ENCODE peak calls at places on chromosome 9, in seven cellular contexts. I is body of pancreas, P is ovary, D is stomach, A is thyroid gland, N is heart left ventricle, G is HCT116. Z is an unnamed sample. For H3K4me1, the result is how much of the 10 kb centered on the place peaks cover.

GRCh38 chr9:88776717-88777497 is 214.4 kb upstream of the S1PR3 start:
- DNase-seq in N (no peak), I (no peak), D (no peak), A (no peak), G (no peak), P (no peak), Z (no peak)

GRCh38 chr9:87514136-87514535 is 16.5 kb downstream of the DAPK1 start:
- DNase-seq in P (no peak), G (no peak), N (no peak), I (no peak), A (no peak), D (no peak), Z (no peak)

GRCh38 chr9:112296929-112297328 is 36.5 kb downstream of the PTBP3 start:
- DNase-seq in A (no peak), P (no peak), N (no peak), I (no peak), G (no peak), D (no peak), Z (no peak)

GRCh38 chr9:98794802-98795201 is 1.6 kb downstream of the ANKS6 start:
- DNase-seq in A (no peak), D (no peak), G (no peak), P (no peak), I (no peak), N (no peak), Z (no peak)

GRCh38 chr9:76655970-76656369 is 108.3 kb upstream of the PCA3 start:
- DNase-seq in P (no peak), G (no peak), D (no peak), N (no peak), A (no peak), I (no peak), Z (no peak)

GRCh38 chr9:128094166-128094949 is 26.3 kb downstream of the SLC25A25 start:
- DNase-seq in A (peak), D (peak), I (peak), P (peak), N (peak), G (peak), Z (peak)

GRCh38 chr9:24342457-24342856 is 203.2 kb downstream of the IZUMO3 start:
- DNase-seq in G (no peak), N (no peak), P (no peak), D (no peak), A (no peak), I (no peak), Z (no peak)

GRCh38 chr9:128600111-128600510 is 47.7 kb downstream of the SPTAN1 start:
- DNase-seq in I (no peak), D (no peak), P (no peak), G (no peak), A (no peak), N (no peak), Z (no peak)

GRCh38 chr9:16069671-16070586 is 517.1 kb downstream of the CCDC171 start:
- DNase-seq in I (no peak), N (no peak), D (no peak), A (no peak), P (no peak), G (no peak), Z (no peak)

GRCh38 chr9:133977421-133978201 is 14.5 kb downstream of the VAV2 start:
- DNase-seq in G (no peak), I (peak), D (no peak), A (no peak), N (no peak), P (no peak), Z (no peak)

GRCh38 chr9:111036068-111036789 is 2.0 kb downstream of the LPAR1 start:
- DNase-seq in D (peak), I (peak), G (peak), A (peak), P (peak), N (peak), Z (peak)

GRCh38 chr9:131475111-131475955 is 27.4 kb upstream of the POMT1 start:
- DNase-seq in D (no peak), N (peak), A (no peak), G (no peak), I (no peak), P (no peak), Z (no peak)

GRCh38 chr9:131475956-131476776 is 26.6 kb upstream of the POMT1 start:
- DNase-seq in G (no peak), N (no peak), I (no peak), P (no peak), A (no peak), D (no peak), Z (no peak)

GRCh38 chr9:131477367-131477766 is 25.4 kb upstream of the POMT1 start:
- DNase-seq in N (no peak), I (no peak), A (no peak), P (no peak), D (no peak), G (no peak), Z (no peak)

GRCh38 chr9:131477816-131478419 is 24.8 kb upstream of the POMT1 start:
- DNase-seq in N (no peak), G (no peak), I (no peak), D (no peak), A (no peak), P (no peak), Z (no peak)

DNA sequence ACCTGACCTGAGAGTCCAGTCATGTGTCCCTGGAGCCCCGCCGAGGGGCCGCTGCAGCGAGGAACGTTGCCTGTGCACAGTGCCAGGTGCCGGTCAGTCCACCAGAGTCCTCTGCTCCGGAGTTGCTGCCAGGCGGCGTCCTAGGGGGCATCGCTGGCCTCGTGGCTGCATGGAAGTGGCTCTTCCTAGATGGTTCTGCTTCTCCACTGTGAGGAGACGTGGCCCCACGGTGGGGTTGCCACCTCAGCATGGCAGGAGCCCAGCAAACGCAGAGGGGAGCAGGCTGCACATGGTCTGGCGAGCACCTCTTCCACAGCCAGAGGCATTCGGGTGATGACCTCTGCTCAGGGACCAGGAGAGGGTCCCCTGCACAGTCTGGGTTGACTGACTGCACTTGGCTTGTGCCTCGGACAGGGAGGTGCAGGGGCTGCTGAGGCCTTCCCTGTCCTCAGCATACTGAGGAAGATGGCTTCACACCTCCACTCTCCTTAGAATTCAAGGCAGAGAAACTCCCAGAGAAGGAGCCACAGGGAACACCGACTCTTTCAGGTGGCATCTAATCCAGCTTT is 25.9 kb upstream of the POMT1 start:
- DNase-seq in A (no peak), N (peak), P (no peak), D (no peak), G (no peak), I (no peak), Z (no peak)
- TF ChIP-seq POLR2A in A (no peak), N (no peak), P (no peak), D (no peak), G (no peak), I (no peak), Z (no peak)

GRCh38 chr9:94929373-94929764 is 202.9 kb downstream of the AOPEP start:
- DNase-seq in I (no peak), D (no peak), N (peak), G (no peak), A (no peak), P (no peak), Z (peak)

GRCh38 chr9:94927762-94928158 is 201.3 kb downstream of the AOPEP start:
- DNase-seq in G (no peak), N (no peak), A (no peak), P (no peak), I (no peak), D (no peak), Z (no peak)

GRCh38 chr9:94927048-94927761 is 200.7 kb downstream of the AOPEP start:
- DNase-seq in G (no peak), D (no peak), P (no peak), I (no peak), N (no peak), A (no peak), Z (no peak)

GRCh38 chr9:94928696-94929372 is 202.3 kb downstream of the AOPEP start:
- DNase-seq in G (no peak), D (no peak), P (no peak), A (no peak), N (no peak), I (no peak), Z (no peak)

DNA sequence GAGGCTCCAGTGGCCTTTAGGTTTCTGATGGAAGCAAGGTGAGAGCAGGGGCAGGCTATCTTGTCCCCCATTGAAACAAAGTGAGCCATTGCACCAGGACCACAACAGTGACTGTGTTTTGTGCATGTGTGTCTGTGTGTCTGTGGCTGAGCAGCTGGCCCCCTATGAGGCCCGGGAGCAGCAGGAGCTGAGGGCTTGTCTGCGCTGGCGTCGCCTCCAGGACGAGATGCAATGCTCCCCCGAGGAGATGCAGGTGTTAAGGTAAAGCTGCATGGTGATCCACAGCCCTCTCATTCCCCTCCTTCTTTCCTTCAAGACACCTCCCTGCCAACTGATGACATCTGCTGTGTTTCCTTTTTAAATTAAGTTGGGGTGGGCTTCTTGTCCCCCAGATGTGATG is 201.8 kb downstream of the AOPEP start:
- DNase-seq in D (no peak), A (no peak), N (no peak), I (no peak), P (no peak), G (no peak), Z (no peak)
- H3K4me1 ChIP-seq in D (under half), A (under half), N (under half), I (under half), P (under half), G (under half), Z (under half)

DNA sequence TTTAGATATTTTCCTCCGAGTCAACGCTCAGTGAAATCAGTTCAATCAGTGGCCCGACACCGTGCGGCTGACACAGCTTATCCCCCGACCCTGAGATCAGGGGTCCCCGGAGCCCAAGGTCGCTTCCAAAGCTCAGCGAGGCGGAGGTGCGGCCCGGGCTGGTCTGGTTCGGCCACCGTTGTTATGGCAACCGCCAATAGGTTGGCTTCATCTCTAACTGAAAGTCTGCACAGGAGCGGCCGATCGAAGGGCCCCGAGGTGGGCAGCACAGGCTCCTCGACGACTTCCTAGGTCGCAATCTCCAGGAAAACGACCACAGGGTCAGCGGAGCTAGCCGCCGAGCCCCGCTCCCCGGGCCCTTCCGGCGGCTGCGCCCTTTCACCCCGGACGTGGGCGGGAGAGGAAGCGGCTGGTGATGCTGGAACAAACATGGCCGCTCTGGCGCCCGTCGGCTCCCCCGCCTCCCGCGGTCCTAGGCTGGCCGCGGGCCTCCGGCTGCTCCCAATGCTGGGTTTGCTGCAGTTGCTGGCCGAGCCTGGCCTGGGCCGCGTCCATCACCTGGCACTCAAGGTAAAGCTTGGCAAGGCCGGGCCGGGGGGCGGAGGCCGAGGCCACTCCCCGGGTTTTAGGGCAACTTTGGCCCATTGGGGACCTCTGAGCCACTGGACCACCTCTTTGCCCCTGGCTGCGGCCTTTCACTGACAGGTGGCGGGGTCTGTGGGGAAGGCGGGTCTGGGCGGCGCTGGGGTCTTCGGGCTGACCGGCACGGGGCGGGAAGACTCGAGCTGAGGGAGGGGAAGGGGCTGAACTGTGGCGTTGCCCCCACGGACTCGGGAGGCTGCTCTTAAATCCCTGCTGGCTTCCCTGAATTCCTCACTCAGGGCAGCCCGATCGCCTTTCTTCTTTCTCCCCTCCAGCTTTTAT is at the start of gene GPR107:
- DNase-seq in D (peak), N (peak), G (peak), I (peak), P (peak), A (peak), Z (peak)
- TF ChIP-seq POLR2A in D (no peak), N (peak), G (peak), I (peak), P (peak), A (peak), Z (peak)

DNA sequence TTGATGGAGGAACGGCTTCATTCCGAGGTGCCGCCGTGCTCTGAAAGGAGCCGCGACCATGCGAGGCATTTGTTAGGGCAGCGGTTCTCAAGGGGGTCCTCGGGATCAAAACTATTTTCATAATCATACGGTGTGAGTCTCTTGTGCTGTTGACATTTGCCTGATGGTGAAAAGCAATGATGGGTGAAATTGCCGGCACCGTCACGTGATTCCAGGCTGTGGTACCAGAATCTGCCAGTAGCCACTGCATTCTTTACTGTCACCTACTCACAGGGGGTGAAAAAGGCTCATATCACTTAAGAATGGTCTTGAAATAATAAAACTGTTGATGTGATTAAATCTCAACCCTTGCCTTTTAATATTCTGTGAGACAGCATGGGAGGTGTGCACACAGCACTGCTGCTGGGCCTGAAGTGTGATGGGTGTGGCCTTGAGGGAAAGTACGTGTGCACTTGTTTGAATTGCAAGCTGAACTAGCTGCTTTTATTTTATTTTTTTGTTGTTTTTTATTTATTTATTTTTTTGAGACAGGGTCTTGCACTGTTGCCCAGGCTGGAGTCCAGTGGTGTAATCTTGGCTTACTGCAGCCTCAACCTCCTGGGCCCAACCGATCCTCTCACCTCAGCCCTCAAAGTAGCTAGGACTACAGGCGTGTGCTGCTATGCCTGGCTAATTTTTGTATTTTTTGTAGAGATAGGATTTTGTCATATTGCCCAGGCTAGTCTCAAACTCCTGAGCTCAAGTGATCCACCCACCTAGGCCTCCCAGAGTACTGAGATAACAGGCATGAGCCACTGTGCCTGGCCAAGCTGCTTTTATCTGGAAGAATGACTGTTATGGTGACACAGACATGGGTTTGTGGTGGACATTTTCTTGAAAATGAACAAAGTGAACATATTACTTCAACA is 58.8 kb downstream of the GPR107 start:
- DNase-seq in N (no peak), G (no peak), A (peak), P (no peak), I (no peak), D (no peak), Z (no peak)
- H3K4me1 ChIP-seq in N (under half), G (under half), A (under half), P (under half), I (under half), D (under half), Z (under half)

GRCh38 chr9:125659201-125659840 is 47.7 kb downstream of the MAPKAP1 start:
- DNase-seq in I (no peak), D (no peak), G (no peak), N (no peak), P (no peak), A (no peak), Z (no peak)

GRCh38 chr9:125659954-125660353 is 47.1 kb downstream of the MAPKAP1 start:
- DNase-seq in D (no peak), I (no peak), A (no peak), N (no peak), G (no peak), P (no peak), Z (peak)

GRCh38 chr9:125660557-125660956 is 46.5 kb downstream of the MAPKAP1 start:
- DNase-seq in G (no peak), D (no peak), N (no peak), I (no peak), A (no peak), P (no peak), Z (no peak)

DNA sequence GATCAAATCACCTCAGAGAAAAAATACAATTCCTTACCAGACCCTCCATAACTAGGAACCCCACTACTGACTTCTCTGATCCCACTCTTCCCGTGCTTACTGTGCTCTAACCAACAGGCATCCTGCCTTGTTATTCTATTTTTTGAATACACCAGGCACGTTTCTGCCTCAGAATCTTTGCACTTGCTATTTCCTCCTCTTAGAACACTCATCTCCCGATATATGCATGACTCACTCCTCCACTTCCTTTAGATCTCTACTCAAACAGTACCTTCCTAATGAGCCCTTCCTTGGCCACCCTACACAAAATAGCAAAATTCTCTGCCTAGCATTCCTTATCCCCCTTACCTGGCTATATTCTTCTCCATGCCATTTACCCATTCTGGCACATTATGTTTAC is 43.9 kb downstream of the MAPKAP1 start:
- DNase-seq in D (no peak), N (no peak), P (no peak), A (no peak), G (peak), I (no peak), Z (no peak)
- TF ChIP-seq POLR2A in D (no peak), N (no peak), P (no peak), A (no peak), G (no peak), I (no peak), Z (no peak)

GRCh38 chr9:92978345-92978875 is 31.1 kb downstream of the FGD3 start:
- DNase-seq in D (no peak), P (no peak), G (no peak), A (no peak), I (no peak), N (no peak), Z (no peak)
- H3K4me1 ChIP-seq in D (under half), P (under half), G (under half), A (under half), I (under half), N (under half), Z (under half)

Z was measured in adrenal gland.